ENCODE peak calls at places on chromosomes 2 and 18, in nine cellular contexts. Q is activated CD4-positive, alpha-beta T cell treated with anti-CD3 and anti-CD28 coated beads for 48 hours; A is ovary; C is Peyer's patch; O is ACHN; I is NAMALWA; Z is gastrocnemius medialis; V is progenitor cell of endocrine pancreas; D is iPS DF 19.7. J is an unnamed sample.

GRCh38 chr18:52499646-52500045 is 159.6 kb downstream of the DCC start:
- DNase-seq in V (no peak), O (peak), Z (no peak), D (no peak), A (no peak), I (no peak), C (no peak), Q (no peak), J (no peak)

GRCh38 chr18:61148322-61148721 is 184.9 kb upstream of the CDH20 start:
- DNase-seq in C (no peak), V (no peak), Q (no peak), Z (no peak), D (no peak), O (no peak), I (no peak), A (no peak), J (no peak)

GRCh38 chr2:44053456-44053855 is 57.7 kb upstream of the LRPPRC start:
- DNase-seq in I (no peak), Q (no peak), A (no peak), Z (no peak), D (no peak), V (no peak), O (no peak), C (no peak), J (no peak)

GRCh38 chr2:14634223-14634884 is 1.8 kb downstream of the LRATD1 start:
- DNase-seq in Z (peak), V (peak), I (no peak), C (peak), D (no peak), A (peak), O (peak), Q (peak), J (peak)

GRCh38 chr2:204511021-204511420 is 34.3 kb upstream of the PARD3B start:
- DNase-seq in Q (no peak), Z (no peak), D (no peak), V (no peak), O (no peak), I (no peak), C (no peak), A (no peak), J (no peak)

GRCh38 chr2:170974304-170974993 is 45.4 kb downstream of the GORASP2 start:
- DNase-seq in O (peak), Z (no peak), Q (no peak), D (peak), A (no peak), C (no peak), V (no peak), I (no peak), J (no peak)

GRCh38 chr2:62300925-62301324 is 105.0 kb downstream of the B3GNT2 start:
- DNase-seq in I (no peak), Z (no peak), A (no peak), Q (no peak), O (no peak), V (no peak), C (no peak), D (no peak), J (no peak)

GRCh38 chr2:216447293-216447692 is 35.0 kb downstream of the SMARCAL1 start:
- DNase-seq in C (no peak), Q (no peak), Z (no peak), I (no peak), A (no peak), O (no peak), D (no peak), V (no peak), J (no peak)

GRCh38 chr18:69845588-69846506 is 101.8 kb downstream of the CD226 start:
- DNase-seq in A (no peak), I (peak), D (no peak), Q (no peak), O (no peak), V (no peak), C (no peak), Z (no peak), J (no peak)

GRCh38 chr2:5696351-5696740 is 4.2 kb downstream of the SOX11 start:
- DNase-seq in O (peak), V (peak), Q (no peak), A (no peak), C (no peak), I (peak), Z (no peak), D (no peak), J (no peak)

GRCh38 chr18:22391571-22392359 is 25.9 kb downstream of the CTAGE1 start:
- DNase-seq in Q (peak), O (peak), I (no peak), V (no peak), A (no peak), Z (no peak), C (no peak), D (no peak), J (peak)

GRCh38 chr2:105553538-105554196 is 154.8 kb upstream of the FHL2 start:
- DNase-seq in Z (no peak), O (peak), V (no peak), Q (no peak), D (no peak), A (no peak), I (no peak), C (no peak), J (no peak)

GRCh38 chr18:29821544-29821943 is 1221.0 kb downstream of the DSC3 start:
- DNase-seq in A (no peak), I (no peak), C (no peak), Z (no peak), V (no peak), O (no peak), Q (no peak), D (no peak), J (no peak)

GRCh38 chr2:134217924-134218323 is 35.9 kb upstream of the MGAT5 start:
- DNase-seq in A (no peak), C (no peak), I (no peak), D (no peak), Q (peak), O (no peak), V (no peak), Z (no peak), J (no peak)

GRCh38 chr2:120497261-120497977 is 151.5 kb downstream of the INHBB start:
- DNase-seq in C (no peak), Q (no peak), A (no peak), Z (peak), V (no peak), I (no peak), D (no peak), O (no peak), J (no peak)

GRCh38 chr2:42614838-42615237 is 46.4 kb downstream of the MTA3 start:
- DNase-seq in I (no peak), A (no peak), Q (no peak), C (no peak), D (no peak), Z (peak), V (no peak), O (no peak), J (no peak)

GRCh38 chr2:218566296-218566695 is 1.9 kb downstream of the USP37 start:
- DNase-seq in D (no peak), O (no peak), V (no peak), A (no peak), Q (no peak), Z (no peak), I (no peak), C (no peak), J (no peak)

GRCh38 chr2:29238497-29238896 is 123.3 kb downstream of the CLIP4 start:
- DNase-seq in V (no peak), I (peak), C (no peak), D (peak), Z (peak), Q (peak), O (peak), A (no peak), J (no peak)

GRCh38 chr18:51617167-51617566 is 419.7 kb upstream of the MEX3C start:
- DNase-seq in I (no peak), Z (no peak), A (no peak), V (no peak), D (no peak), C (no peak), Q (no peak), O (no peak), J (peak)

GRCh38 chr18:35041752-35042379 is 653 bp downstream of the MAPRE2 start:
- DNase-seq in C (no peak), Q (peak), I (peak), A (no peak), Z (no peak), V (no peak), O (peak), D (no peak), J (no peak)

GRCh38 chr2:19505199-19506136 is 147.0 kb upstream of the OSR1 start:
- DNase-seq in V (no peak), Z (no peak), O (no peak), A (no peak), I (no peak), D (no peak), C (no peak), Q (no peak), J (no peak)

GRCh38 chr2:43685350-43685749 is 9.1 kb upstream of the C1GALT1C1L start:
- DNase-seq in Z (no peak), O (no peak), Q (no peak), A (no peak), V (no peak), D (no peak), I (no peak), C (no peak), J (no peak)

GRCh38 chr2:112055833-112056625 is 960 bp downstream of the TMEM87B start:
- DNase-seq in Z (peak), O (peak), I (peak), V (no peak), Q (peak), C (peak), A (peak), D (no peak), J (peak)

GRCh38 chr2:109269956-109270757 is 141.2 kb downstream of the SH3RF3 start:
- DNase-seq in V (no peak), D (no peak), Q (no peak), I (no peak), A (no peak), C (no peak), O (no peak), Z (no peak), J (no peak)

GRCh38 chr2:219010162-219010756 is 17.0 kb upstream of the CRYBA2 start:
- DNase-seq in Q (peak), D (no peak), A (no peak), C (no peak), V (no peak), Z (no peak), I (peak), O (peak), J (no peak)

GRCh38 chr2:79512442-79513401 is at the start of gene CTNNA2:
- DNase-seq in A (peak), O (peak), D (peak), Z (no peak), Q (peak), V (peak), C (no peak), I (no peak), J (peak)

GRCh38 chr18:11074879-11075278 is 74.5 kb downstream of the PIEZO2 start:
- DNase-seq in Q (no peak), C (no peak), D (no peak), V (no peak), Z (no peak), O (no peak), A (no peak), I (no peak), J (no peak)

GRCh38 chr2:19048593-19049264 is 309.7 kb downstream of the OSR1 start:
- DNase-seq in Q (no peak), A (peak), I (no peak), O (no peak), Z (no peak), V (no peak), D (no peak), C (no peak), J (no peak)

GRCh38 chr2:85947593-85947992 is 58.8 kb upstream of the ST3GAL5 start:
- DNase-seq in O (no peak), I (no peak), A (no peak), C (no peak), Q (no peak), D (no peak), V (no peak), Z (no peak), J (no peak)

GRCh38 chr2:240949791-240950705 is 43.9 kb downstream of the CROCC2 start:
- DNase-seq in O (no peak), A (no peak), I (no peak), Q (no peak), Z (no peak), V (peak), C (no peak), D (no peak), J (no peak)

GRCh38 chr2:31397099-31397498 is 17.4 kb downstream of the XDH start:
- DNase-seq in Z (peak), V (no peak), D (no peak), I (no peak), Q (no peak), O (no peak), A (no peak), C (no peak), J (no peak)

GRCh38 chr2:98761909-98762308 is 31.0 kb upstream of the MGAT4A start:
- DNase-seq in D (no peak), A (no peak), V (no peak), Q (no peak), O (no peak), I (no peak), C (no peak), Z (no peak), J (no peak)

GRCh38 chr2:188024811-188025210 is 266.9 kb upstream of the GULP1 start:
- DNase-seq in A (no peak), I (no peak), O (no peak), C (no peak), Q (no peak), Z (no peak), D (no peak), V (no peak), J (peak)

GRCh38 chr18:46751882-46752281 is 5.0 kb downstream of the ST8SIA5 start:
- DNase-seq in C (no peak), Q (no peak), I (no peak), V (no peak), O (no peak), D (no peak), A (no peak), Z (no peak), J (no peak)

GRCh38 chr2:197846789-197847188 is 42.4 kb downstream of the PLCL1 start:
- DNase-seq in I (no peak), C (no peak), V (no peak), Z (no peak), A (no peak), O (no peak), Q (no peak), D (no peak), J (no peak)

GRCh38 chr18:52888014-52888413 is 548.0 kb downstream of the DCC start:
- DNase-seq in V (no peak), I (peak), Q (no peak), C (no peak), O (no peak), D (no peak), A (no peak), Z (no peak), J (no peak)

GRCh38 chr2:8548065-8548870 is 133.6 kb upstream of the ID2 start:
- DNase-seq in V (no peak), C (no peak), D (no peak), Z (peak), I (peak), O (no peak), Q (no peak), A (no peak), J (no peak)

GRCh38 chr2:156340377-156340776 is 7.9 kb upstream of the NR4A2 start:
- DNase-seq in Z (no peak), D (no peak), O (no peak), A (no peak), V (no peak), I (no peak), Q (no peak), C (no peak), J (no peak)